ENCODE peak calls at places on chromosome X, in seven cellular contexts. K, H, W, Q, U, R and Z are unnamed samples.

GRCh38 chrX:13716905-13717304 is 17.5 kb downstream of the TRAPPC2 start:
- DNase-seq in K (no peak), H (no peak), W (no peak), Q (no peak), U (no peak), R (no peak), Z (no peak)

GRCh38 chrX:136867518-136867917 is 13.0 kb downstream of the RBMX start:
- DNase-seq in K (no peak), H (no peak), W (no peak), Q (no peak), U (no peak), R (no peak), Z (no peak)

GRCh38 chrX:83521905-83522304 is 13.8 kb downstream of the POU3F4 start:
- DNase-seq in K (no peak), H (no peak), W (no peak), Q (no peak), U (no peak), R (no peak), Z (no peak)

GRCh38 chrX:8147216-8147615 is 23.9 kb downstream of the VCX2 start:
- DNase-seq in K (no peak), H (no peak), W (no peak), Q (no peak), U (no peak), R (no peak), Z (no peak)

GRCh38 chrX:124211312-124211942 is 121.0 kb upstream of the TEX13D start:
- DNase-seq in K (peak), H (no peak), W (peak), Q (peak), U (no peak), R (peak), Z (no peak)

GRCh38 chrX:39112143-39112542 is 310.9 kb downstream of the MID1IP1 start:
- DNase-seq in K (no peak), H (no peak), W (no peak), Q (no peak), U (no peak), R (no peak), Z (no peak)

GRCh38 chrX:46647251-46647650 is 73.7 kb downstream of the CHST7 start:
- DNase-seq in K (no peak), H (no peak), W (no peak), Q (no peak), U (no peak), R (no peak), Z (no peak)

GRCh38 chrX:152928761-152929400 is 31.0 kb downstream of the ZNF185 start:
- DNase-seq in K (no peak), H (no peak), W (no peak), Q (no peak), U (no peak), R (no peak), Z (no peak)

GRCh38 chrX:46255066-46255465 is 290.2 kb downstream of the ZNF674 start:
- DNase-seq in K (no peak), H (no peak), W (no peak), Q (no peak), U (no peak), R (no peak), Z (no peak)

GRCh38 chrX:6821730-6822129 is 286.8 kb upstream of the VCX3A start:
- DNase-seq in K (no peak), H (no peak), W (no peak), Q (no peak), U (no peak), R (no peak), Z (no peak)

GRCh38 chrX:41043950-41044349 is 41.3 kb upstream of the USP9X start:
- DNase-seq in K (no peak), H (no peak), W (no peak), Q (no peak), U (no peak), R (no peak), Z (no peak)

GRCh38 chrX:139972113-139972512 is 6.8 kb upstream of the CXorf66 start:
- DNase-seq in K (no peak), H (no peak), W (no peak), Q (no peak), U (no peak), R (no peak), Z (no peak)

GRCh38 chrX:471239-471638 is 84.5 kb upstream of the PPP2R3B start:
- DNase-seq in K (no peak), H (no peak), W (no peak), Q (no peak), U (no peak), R (no peak), Z (no peak)

GRCh38 chrX:53116101-53116500 is 22.2 kb downstream of the KANTR start:
- DNase-seq in K (no peak), H (no peak), W (no peak), Q (no peak), U (no peak), R (no peak), Z (peak)

GRCh38 chrX:129360175-129360574 is 163.1 kb downstream of the SMARCA1 start:
- DNase-seq in K (peak), H (peak), W (peak), Q (peak), U (peak), R (peak), Z (peak)

GRCh38 chrX:53481093-53481492 is 46.9 kb upstream of the HSD17B10 start:
- DNase-seq in K (no peak), H (peak), W (peak), Q (no peak), U (no peak), R (no peak), Z (peak)

GRCh38 chrX:40155617-40156471 is 58.1 kb upstream of the BCOR start:
- DNase-seq in K (no peak), H (peak), W (peak), Q (peak), U (no peak), R (no peak), Z (no peak)

DNA sequence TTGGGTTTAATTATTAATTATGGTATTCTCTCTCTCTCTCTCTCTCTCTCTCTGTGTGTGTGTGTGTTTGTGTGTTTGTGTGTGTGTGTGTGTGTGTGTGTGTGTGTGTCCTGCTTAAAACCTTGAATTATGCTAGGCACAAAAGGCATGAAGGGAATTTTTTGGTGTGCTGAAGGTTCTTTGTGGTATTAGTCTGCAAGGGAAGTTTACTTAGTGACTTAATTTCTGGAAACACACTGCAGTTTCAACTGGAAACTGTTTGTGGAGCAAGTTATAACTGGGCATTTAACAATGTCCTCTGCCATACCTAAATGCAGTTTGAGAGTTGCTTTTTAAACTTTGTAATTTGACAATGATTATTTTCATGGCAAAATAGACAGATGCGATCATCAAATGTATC is 111.7 kb downstream of the FRMPD4 start:
- DNase-seq in K (no peak), H (no peak), W (no peak), Q (no peak), U (no peak), R (no peak), Z (no peak)
- TF ChIP-seq JUND in K (no peak), H (no peak), W (no peak), Q (no peak), U (no peak), R (no peak), Z (no peak)

GRCh38 chrX:82141942-82142341 is 940.0 kb downstream of the SH3BGRL start:
- DNase-seq in K (no peak), H (no peak), W (no peak), Q (no peak), U (no peak), R (no peak), Z (no peak)
- TF ChIP-seq JUND in K (no peak), H (no peak), W (no peak), Q (no peak), U (no peak), R (no peak), Z (no peak)

DNA sequence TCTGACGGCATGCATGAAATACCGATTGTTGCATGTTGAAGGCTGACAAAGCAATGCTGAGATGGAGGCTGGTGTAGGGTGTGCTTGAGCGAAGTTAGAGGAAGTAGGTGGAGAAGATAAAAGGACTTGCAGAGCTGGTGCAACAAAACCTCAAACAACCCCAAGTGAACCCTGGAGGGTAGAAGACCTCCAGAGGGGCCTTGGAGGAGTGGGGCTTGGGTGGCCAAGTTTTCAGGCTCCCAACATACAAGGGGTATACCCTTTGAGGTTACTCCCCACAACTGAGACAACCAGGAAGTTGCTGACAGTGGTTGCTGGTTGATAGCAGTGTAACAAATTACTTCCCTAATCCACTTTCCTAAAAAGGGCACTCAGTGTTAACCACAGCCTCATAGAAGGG is 452.7 kb downstream of the NLGN4X start:
- DNase-seq in K (no peak), H (no peak), W (no peak), Q (no peak), U (no peak), R (no peak), Z (no peak)
- TF ChIP-seq JUND in K (no peak), H (no peak), W (no peak), Q (no peak), U (no peak), R (no peak), Z (no peak)

GRCh38 chrX:25523574-25523973 is 507.8 kb upstream of the ARX start:
- DNase-seq in K (peak), H (peak), W (peak), Q (peak), U (no peak), R (peak), Z (peak)
- TF ChIP-seq JUND in K (no peak), H (no peak), W (no peak), Q (no peak), U (no peak), R (no peak), Z (no peak)

DNA sequence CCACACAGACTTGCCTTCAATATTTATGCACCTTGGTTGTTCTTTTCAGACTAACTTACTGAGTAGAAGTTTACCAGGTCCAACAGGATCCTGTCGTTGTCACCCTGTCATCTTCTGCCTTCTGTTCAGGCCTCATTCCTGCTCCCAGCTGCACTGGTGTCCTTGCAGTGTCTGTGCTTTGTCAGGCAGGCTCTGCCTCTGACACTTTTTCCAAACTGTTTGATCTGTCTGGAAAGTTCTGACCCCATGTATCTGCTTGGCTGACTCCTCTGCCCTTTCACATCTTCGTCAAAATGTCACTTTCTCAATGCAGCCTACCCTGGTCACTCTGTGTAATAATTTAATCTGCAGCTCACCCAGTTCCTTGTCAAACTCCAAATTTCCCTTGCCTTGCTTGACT is 9.9 kb downstream of the PAGE2 start:
- DNase-seq in K (no peak), H (no peak), W (no peak), Q (no peak), U (no peak), R (no peak), Z (no peak)
- TF ChIP-seq JUND in K (no peak), H (no peak), W (no peak), Q (no peak), U (no peak), R (no peak), Z (no peak)